ENCODE peak calls at places on chromosomes 3 and 15, in ten cellular contexts. One of them, this sample, is unnamed.

GRCh38 chr3:64290161-64290560 is 64.9 kb upstream of the PRICKLE2 start:
- DNase-seq in CD8-positive, alpha-beta memory T cell: no peak
- DNase-seq in caudate nucleus: no peak
- DNase-seq in IMR-90: no peak
- DNase-seq in left lung: no peak
- DNase-seq in ovary: no peak
- DNase-seq in keratinocyte: no peak
- DNase-seq in HL-60: no peak
- DNase-seq in stomach: no peak
- DNase-seq in coronary artery: no peak
- DNase-seq in this sample: no peak

GRCh38 chr3:32310336-32310735 is 71.9 kb downstream of the CMTM8 start:
- DNase-seq in HL-60: no peak
- DNase-seq in coronary artery: no peak
- DNase-seq in ovary: no peak
- DNase-seq in left lung: no peak
- DNase-seq in caudate nucleus: no peak
- DNase-seq in stomach: no peak
- DNase-seq in keratinocyte: no peak
- DNase-seq in IMR-90: no peak
- DNase-seq in CD8-positive, alpha-beta memory T cell: no peak
- DNase-seq in this sample: no peak

GRCh38 chr3:12154151-12154550 is 4.6 kb downstream of the TIMP4 start:
- DNase-seq in caudate nucleus: no peak
- DNase-seq in CD8-positive, alpha-beta memory T cell: no peak
- DNase-seq in coronary artery: no peak
- DNase-seq in ovary: no peak
- DNase-seq in HL-60: no peak
- DNase-seq in left lung: no peak
- DNase-seq in keratinocyte: no peak
- DNase-seq in IMR-90: peak
- DNase-seq in stomach: no peak
- DNase-seq in this sample: no peak

GRCh38 chr3:127637971-127638370 is 9.0 kb downstream of the PODXL2 start:
- DNase-seq in HL-60: no peak
- DNase-seq in keratinocyte: no peak
- DNase-seq in caudate nucleus: no peak
- DNase-seq in coronary artery: no peak
- DNase-seq in stomach: no peak
- DNase-seq in left lung: no peak
- DNase-seq in ovary: no peak
- DNase-seq in IMR-90: no peak
- DNase-seq in CD8-positive, alpha-beta memory T cell: no peak
- DNase-seq in this sample: no peak

GRCh38 chr3:150737874-150738679 is 24.9 kb downstream of the SIAH2 start:
- DNase-seq in HL-60: peak
- DNase-seq in IMR-90: peak
- DNase-seq in stomach: peak
- DNase-seq in keratinocyte: peak
- DNase-seq in ovary: peak
- DNase-seq in CD8-positive, alpha-beta memory T cell: no peak
- DNase-seq in coronary artery: no peak
- DNase-seq in caudate nucleus: no peak
- DNase-seq in left lung: no peak
- DNase-seq in this sample: no peak

GRCh38 chr15:58497036-58497785 is 65.4 kb downstream of the LIPC start:
- DNase-seq in IMR-90: no peak
- DNase-seq in ovary: no peak
- DNase-seq in caudate nucleus: no peak
- DNase-seq in coronary artery: no peak
- DNase-seq in CD8-positive, alpha-beta memory T cell: no peak
- DNase-seq in keratinocyte: no peak
- DNase-seq in HL-60: no peak
- DNase-seq in left lung: no peak
- DNase-seq in stomach: no peak
- DNase-seq in this sample: peak

GRCh38 chr3:142787719-142788118 is 63.9 kb downstream of the TRPC1 start:
- DNase-seq in coronary artery: no peak
- DNase-seq in keratinocyte: no peak
- DNase-seq in CD8-positive, alpha-beta memory T cell: no peak
- DNase-seq in ovary: no peak
- DNase-seq in caudate nucleus: no peak
- DNase-seq in left lung: no peak
- DNase-seq in HL-60: peak
- DNase-seq in IMR-90: no peak
- DNase-seq in stomach: no peak
- DNase-seq in this sample: no peak

GRCh38 chr3:38327335-38328009 is 19.1 kb upstream of the XYLB start:
- DNase-seq in CD8-positive, alpha-beta memory T cell: no peak
- DNase-seq in stomach: no peak
- DNase-seq in caudate nucleus: no peak
- DNase-seq in left lung: no peak
- DNase-seq in coronary artery: no peak
- DNase-seq in HL-60: no peak
- DNase-seq in keratinocyte: peak
- DNase-seq in IMR-90: peak
- DNase-seq in ovary: no peak
- DNase-seq in this sample: no peak

GRCh38 chr15:64813075-64813474 is 12.4 kb downstream of the PIF1 start:
- DNase-seq in keratinocyte: no peak
- DNase-seq in coronary artery: no peak
- DNase-seq in CD8-positive, alpha-beta memory T cell: no peak
- DNase-seq in left lung: no peak
- DNase-seq in caudate nucleus: no peak
- DNase-seq in ovary: no peak
- DNase-seq in HL-60: peak
- DNase-seq in IMR-90: peak
- DNase-seq in stomach: no peak
- DNase-seq in this sample: no peak

GRCh38 chr15:52255008-52255407 is 40.6 kb downstream of the MYO5C start:
- DNase-seq in IMR-90: peak
- DNase-seq in HL-60: no peak
- DNase-seq in ovary: no peak
- DNase-seq in stomach: no peak
- DNase-seq in keratinocyte: no peak
- DNase-seq in CD8-positive, alpha-beta memory T cell: no peak
- DNase-seq in coronary artery: no peak
- DNase-seq in caudate nucleus: no peak
- DNase-seq in left lung: no peak
- DNase-seq in this sample: no peak

GRCh38 chr15:91525746-91526145 is 327.8 kb upstream of the SLCO3A1 start:
- DNase-seq in IMR-90: no peak
- DNase-seq in stomach: no peak
- DNase-seq in HL-60: no peak
- DNase-seq in keratinocyte: no peak
- DNase-seq in ovary: no peak
- DNase-seq in coronary artery: no peak
- DNase-seq in CD8-positive, alpha-beta memory T cell: no peak
- DNase-seq in left lung: no peak
- DNase-seq in caudate nucleus: no peak
- DNase-seq in this sample: no peak
- H3K27ac ChIP-seq in IMR-90: no peak
- H3K27ac ChIP-seq in stomach: no peak
- H3K27ac ChIP-seq in HL-60: no peak
- H3K27ac ChIP-seq in keratinocyte: no peak
- H3K27ac ChIP-seq in ovary: no peak
- H3K27ac ChIP-seq in coronary artery: no peak
- H3K27ac ChIP-seq in CD8-positive, alpha-beta memory T cell: no peak
- H3K27ac ChIP-seq in left lung: no peak
- H3K27ac ChIP-seq in caudate nucleus: no peak
- H3K27ac ChIP-seq in this sample: no peak

DNA sequence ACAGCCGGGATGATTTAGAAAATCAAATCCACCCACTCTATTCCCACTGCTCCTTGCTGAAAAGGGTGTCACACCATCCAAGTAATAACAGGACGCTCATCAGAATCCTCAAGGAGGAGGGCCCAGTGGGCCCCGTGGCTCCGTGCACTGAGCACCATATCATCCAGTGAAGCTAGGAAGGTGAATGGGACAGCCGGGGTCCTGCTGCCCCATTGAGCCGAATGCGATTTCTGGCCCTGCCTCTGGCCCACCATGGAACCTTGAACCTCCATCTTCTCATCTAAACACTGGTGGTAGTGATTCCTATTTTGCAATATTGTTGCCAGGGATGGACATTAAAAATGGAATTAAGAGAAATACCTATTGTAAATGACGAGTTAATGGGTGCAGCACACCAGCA is 99.1 kb upstream of the SLC6A11 start:
- DNase-seq in left lung: no peak
- DNase-seq in CD8-positive, alpha-beta memory T cell: no peak
- DNase-seq in HL-60: no peak
- DNase-seq in coronary artery: peak
- DNase-seq in ovary: no peak
- DNase-seq in IMR-90: no peak
- DNase-seq in keratinocyte: no peak
- DNase-seq in caudate nucleus: no peak
- DNase-seq in stomach: no peak
- DNase-seq in this sample: no peak
- H3K27ac ChIP-seq in left lung: no peak
- H3K27ac ChIP-seq in CD8-positive, alpha-beta memory T cell: no peak
- H3K27ac ChIP-seq in HL-60: no peak
- H3K27ac ChIP-seq in coronary artery: no peak
- H3K27ac ChIP-seq in ovary: no peak
- H3K27ac ChIP-seq in IMR-90: no peak
- H3K27ac ChIP-seq in keratinocyte: no peak
- H3K27ac ChIP-seq in caudate nucleus: no peak
- H3K27ac ChIP-seq in stomach: no peak
- H3K27ac ChIP-seq in this sample: no peak

GRCh38 chr3:188397766-188398705 is 244.1 kb downstream of the LPP start:
- DNase-seq in keratinocyte: no peak
- DNase-seq in IMR-90: no peak
- DNase-seq in left lung: no peak
- DNase-seq in stomach: no peak
- DNase-seq in HL-60: no peak
- DNase-seq in coronary artery: no peak
- DNase-seq in CD8-positive, alpha-beta memory T cell: no peak
- DNase-seq in caudate nucleus: no peak
- DNase-seq in ovary: no peak
- DNase-seq in this sample: no peak
- H3K27ac ChIP-seq in keratinocyte: no peak
- H3K27ac ChIP-seq in IMR-90: no peak
- H3K27ac ChIP-seq in left lung: peak
- H3K27ac ChIP-seq in stomach: peak
- H3K27ac ChIP-seq in HL-60: no peak
- H3K27ac ChIP-seq in coronary artery: peak
- H3K27ac ChIP-seq in CD8-positive, alpha-beta memory T cell: no peak
- H3K27ac ChIP-seq in caudate nucleus: peak
- H3K27ac ChIP-seq in ovary: peak
- H3K27ac ChIP-seq in this sample: no peak

GRCh38 chr3:134212898-134213665 is 37.6 kb downstream of the RYK start:
- DNase-seq in keratinocyte: peak
- DNase-seq in caudate nucleus: peak
- DNase-seq in stomach: peak
- DNase-seq in IMR-90: peak
- DNase-seq in CD8-positive, alpha-beta memory T cell: peak
- DNase-seq in coronary artery: peak
- DNase-seq in ovary: peak
- DNase-seq in HL-60: peak
- DNase-seq in left lung: peak
- DNase-seq in this sample: peak
- H3K27ac ChIP-seq in keratinocyte: no peak
- H3K27ac ChIP-seq in caudate nucleus: no peak
- H3K27ac ChIP-seq in stomach: no peak
- H3K27ac ChIP-seq in IMR-90: no peak
- H3K27ac ChIP-seq in CD8-positive, alpha-beta memory T cell: no peak
- H3K27ac ChIP-seq in coronary artery: no peak
- H3K27ac ChIP-seq in ovary: no peak
- H3K27ac ChIP-seq in HL-60: no peak
- H3K27ac ChIP-seq in left lung: no peak
- H3K27ac ChIP-seq in this sample: no peak

DNA sequence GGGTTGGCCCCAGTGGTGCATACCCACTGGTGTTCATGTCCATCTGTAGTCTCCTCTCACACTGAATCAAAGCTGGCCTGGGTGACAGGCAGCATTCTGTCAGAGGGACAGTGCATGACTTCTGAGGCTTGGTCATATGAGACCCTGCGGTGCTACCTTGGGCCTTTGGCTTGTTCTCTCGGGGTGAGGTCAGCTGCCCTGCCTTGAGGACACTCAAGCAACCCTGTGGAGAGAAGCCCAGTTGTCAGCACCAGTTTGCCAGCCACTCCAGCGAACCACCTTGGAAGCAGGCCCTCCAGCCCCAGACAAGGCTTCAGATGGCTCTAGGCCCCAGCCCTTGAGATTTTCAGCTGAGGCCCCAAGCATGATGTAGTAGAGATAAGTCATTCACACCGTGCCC is 16.9 kb upstream of the RAB7A start:
- DNase-seq in keratinocyte: no peak
- DNase-seq in caudate nucleus: no peak
- DNase-seq in HL-60: no peak
- DNase-seq in coronary artery: no peak
- DNase-seq in CD8-positive, alpha-beta memory T cell: no peak
- DNase-seq in stomach: no peak
- DNase-seq in ovary: no peak
- DNase-seq in left lung: peak
- DNase-seq in IMR-90: no peak
- DNase-seq in this sample: no peak
- H3K27ac ChIP-seq in keratinocyte: no peak
- H3K27ac ChIP-seq in caudate nucleus: no peak
- H3K27ac ChIP-seq in HL-60: no peak
- H3K27ac ChIP-seq in coronary artery: no peak
- H3K27ac ChIP-seq in CD8-positive, alpha-beta memory T cell: no peak
- H3K27ac ChIP-seq in stomach: no peak
- H3K27ac ChIP-seq in ovary: no peak
- H3K27ac ChIP-seq in left lung: no peak
- H3K27ac ChIP-seq in IMR-90: no peak
- H3K27ac ChIP-seq in this sample: no peak